ENCODE peak calls at places on chromosomes 1 and 21, in four cellular contexts. X, R, J and I are unnamed samples.

GRCh38 chr21:35649186-35649585 is 411.1 kb downstream of the SETD4 start:
- DNase-seq in X (no peak), R (no peak), J (peak), I (no peak)

GRCh38 chr1:111739984-111740765 is 980 bp upstream of the INKA2 start:
- DNase-seq in X (peak), R (no peak), J (peak), I (peak)

GRCh38 chr21:44985441-44986401 is 45.9 kb downstream of the SLX9 start:
- DNase-seq in X (no peak), R (no peak), J (no peak), I (no peak)

GRCh38 chr1:29239142-29239541 is 2.8 kb downstream of the PTPRU start:
- DNase-seq in X (no peak), R (no peak), J (no peak), I (no peak)

GRCh38 chr1:201062511-201063189 is 39.1 kb upstream of the KIF21B start:
- DNase-seq in X (no peak), R (no peak), J (no peak), I (no peak)

GRCh38 chr1:203593723-203594122 is 32.9 kb upstream of the ATP2B4 start:
- DNase-seq in X (no peak), R (peak), J (no peak), I (no peak)

GRCh38 chr1:111275079-111275478 is 15.6 kb upstream of the CHIA start:
- DNase-seq in X (no peak), R (no peak), J (peak), I (no peak)

GRCh38 chr1:45365051-45365450 is 24.8 kb upstream of the MUTYH start:
- DNase-seq in X (no peak), R (no peak), J (no peak), I (no peak)

GRCh38 chr1:32984090-32984828 is 19.6 kb upstream of the RNF19B start:
- DNase-seq in X (peak), R (no peak), J (peak), I (no peak)

GRCh38 chr1:172286629-172287076 is 133.8 kb upstream of the C1orf105 start:
- DNase-seq in X (no peak), R (no peak), J (peak), I (no peak)

GRCh38 chr1:5730272-5731109 is 261.7 kb downstream of the NPHP4 start:
- DNase-seq in X (no peak), R (no peak), J (no peak), I (no peak)

GRCh38 chr1:150551784-150552691 is 2.8 kb downstream of the ADAMTSL4 start:
- DNase-seq in X (peak), R (no peak), J (peak), I (no peak)

GRCh38 chr1:162007485-162007884 is 16.2 kb downstream of the OLFML2B start:
- DNase-seq in X (no peak), R (no peak), J (no peak), I (no peak)

GRCh38 chr1:40948741-40949528 is 30.6 kb upstream of the CTPS1 start:
- DNase-seq in X (peak), R (peak), J (peak), I (no peak)

GRCh38 chr1:205782627-205783470 is 7.6 kb upstream of the RAB29 start:
- DNase-seq in X (no peak), R (no peak), J (no peak), I (no peak)

GRCh38 chr1:204714861-204715511 is 29.4 kb upstream of the LRRN2 start:
- DNase-seq in X (no peak), R (no peak), J (no peak), I (no peak)

GRCh38 chr1:112317140-112317539 is 78.9 kb upstream of the CTTNBP2NL start:
- DNase-seq in X (no peak), R (no peak), J (peak), I (no peak)

GRCh38 chr1:183918589-183918988 is 113.7 kb downstream of the RGL1 start:
- DNase-seq in X (no peak), R (no peak), J (no peak), I (no peak)

GRCh38 chr1:185971688-185972087 is 237.5 kb downstream of the HMCN1 start:
- DNase-seq in X (no peak), R (no peak), J (peak), I (no peak)

GRCh38 chr1:3874736-3875135 is 17.5 kb downstream of the DFFB start:
- DNase-seq in X (no peak), R (no peak), J (no peak), I (no peak)

GRCh38 chr1:8382608-8383525 is 65.0 kb downstream of the SLC45A1 start:
- DNase-seq in X (no peak), R (no peak), J (no peak), I (no peak)

GRCh38 chr1:113396585-113396984 is 6.3 kb downstream of the MAGI3 start:
- DNase-seq in X (no peak), R (no peak), J (peak), I (no peak)

GRCh38 chr1:153597206-153597605 is 15.7 kb downstream of the S100A16 start:
- DNase-seq in X (no peak), R (no peak), J (no peak), I (no peak)

GRCh38 chr1:152479792-152480595 is 30.6 kb upstream of the LCE5A start:
- DNase-seq in X (no peak), R (peak), J (peak), I (no peak)

GRCh38 chr1:31054349-31054748 is 11.2 kb downstream of the PUM1 start:
- DNase-seq in X (no peak), R (no peak), J (peak), I (no peak)

GRCh38 chr1:94863297-94863911 is 43.2 kb downstream of the SLC44A3 start:
- DNase-seq in X (no peak), R (no peak), J (peak), I (no peak)

GRCh38 chr1:233600488-233600887 is 13.4 kb upstream of the KCNK1 start:
- DNase-seq in X (no peak), R (no peak), J (no peak), I (no peak)

GRCh38 chr1:231334079-231334666 is 3.5 kb downstream of the EXOC8 start:
- DNase-seq in X (no peak), R (no peak), J (no peak), I (no peak)

GRCh38 chr1:183569141-183569540 is 21.1 kb downstream of the NCF2 start:
- DNase-seq in X (no peak), R (no peak), J (no peak), I (no peak)

GRCh38 chr1:94301186-94301585 is 63.8 kb upstream of the ARHGAP29 start:
- DNase-seq in X (no peak), R (no peak), J (no peak), I (no peak)

GRCh38 chr1:26724938-26725337 is 29.1 kb downstream of the ARID1A start:
- DNase-seq in X (no peak), R (no peak), J (no peak), I (no peak)

GRCh38 chr1:204319462-204319861 is 40.3 kb downstream of the PLEKHA6 start:
- DNase-seq in X (no peak), R (no peak), J (peak), I (no peak)

GRCh38 chr1:107943694-107944093 is 21.3 kb downstream of the VAV3 start:
- DNase-seq in X (no peak), R (no peak), J (no peak), I (no peak)

GRCh38 chr1:79519084-79519760 is 512.7 kb upstream of the ADGRL4 start:
- DNase-seq in X (no peak), R (no peak), J (no peak), I (no peak)

GRCh38 chr1:1169429-1170214 is 4.1 kb upstream of the TTLL10 start:
- DNase-seq in X (no peak), R (no peak), J (no peak), I (no peak)

GRCh38 chr1:12080156-12080555 is 17.1 kb downstream of the TNFRSF8 start:
- DNase-seq in X (no peak), R (no peak), J (no peak), I (no peak)

GRCh38 chr1:24483441-24483840 is 19.2 kb upstream of the RCAN3 start:
- DNase-seq in X (no peak), R (no peak), J (no peak), I (no peak)